ENCODE peak calls at places on chromosomes 16 and 17, in five cellular contexts. One of them, this sample, is unnamed.

GRCh38 chr16:8096211-8096610 is 494.1 kb downstream of the TMEM114 start:
- DNase-seq in heart left ventricle: no peak
- DNase-seq in RWPE1: no peak
- DNase-seq in B cell: no peak
- DNase-seq in cardiac muscle cell: no peak
- DNase-seq in this sample: no peak

GRCh38 chr17:2138768-2139167 is 83.9 kb downstream of the HIC1 start:
- DNase-seq in heart left ventricle: no peak
- DNase-seq in RWPE1: no peak
- DNase-seq in B cell: no peak
- DNase-seq in cardiac muscle cell: peak; percentile 50
- DNase-seq in this sample: no peak

GRCh38 chr16:59848314-59848713 is 1114.2 kb upstream of the GOT2 start:
- DNase-seq in heart left ventricle: no peak
- DNase-seq in RWPE1: no peak
- DNase-seq in B cell: no peak
- DNase-seq in cardiac muscle cell: no peak
- DNase-seq in this sample: no peak

GRCh38 chr17:43019418-43019817 is 2.8 kb downstream of the VAT1 start:
- DNase-seq in heart left ventricle: no peak
- DNase-seq in RWPE1: no peak
- DNase-seq in B cell: no peak
- DNase-seq in cardiac muscle cell: peak; percentile 29
- DNase-seq in this sample: no peak

GRCh38 chr16:56488035-56488434 is 31.8 kb downstream of the BBS2 start:
- DNase-seq in heart left ventricle: no peak
- DNase-seq in RWPE1: no peak
- DNase-seq in B cell: no peak
- DNase-seq in cardiac muscle cell: no peak
- DNase-seq in this sample: no peak

GRCh38 chr17:57662644-57663308 is 82.3 kb downstream of the CCDC182 start:
- DNase-seq in heart left ventricle: peak; percentile 95
- DNase-seq in RWPE1: peak; percentile 98
- DNase-seq in B cell: peak; percentile 68
- DNase-seq in cardiac muscle cell: peak; percentile 90
- DNase-seq in this sample: peak; percentile 95

GRCh38 chr17:31469959-31470358 is 78.5 kb downstream of the RAB11FIP4 start:
- DNase-seq in heart left ventricle: no peak
- DNase-seq in RWPE1: no peak
- DNase-seq in B cell: no peak
- DNase-seq in cardiac muscle cell: peak; percentile 28
- DNase-seq in this sample: no peak

GRCh38 chr16:87584271-87584670 is 18.0 kb upstream of the JPH3 start:
- DNase-seq in heart left ventricle: no peak
- DNase-seq in RWPE1: no peak
- DNase-seq in B cell: no peak
- DNase-seq in cardiac muscle cell: no peak
- DNase-seq in this sample: no peak

GRCh38 chr16:24537474-24538337 is 1.7 kb upstream of the RBBP6 start:
- DNase-seq in heart left ventricle: no peak
- DNase-seq in RWPE1: no peak
- DNase-seq in B cell: no peak
- DNase-seq in cardiac muscle cell: no peak
- DNase-seq in this sample: no peak

GRCh38 chr16:49021136-49021535 is 260.5 kb downstream of the CBLN1 start:
- DNase-seq in heart left ventricle: no peak
- DNase-seq in RWPE1: peak; percentile 16
- DNase-seq in B cell: no peak
- DNase-seq in cardiac muscle cell: no peak
- DNase-seq in this sample: no peak

GRCh38 chr16:71520550-71520949 is 5.7 kb upstream of the CHST4 start:
- DNase-seq in heart left ventricle: no peak
- DNase-seq in RWPE1: peak; percentile 31
- DNase-seq in B cell: no peak
- DNase-seq in cardiac muscle cell: no peak
- DNase-seq in this sample: no peak

GRCh38 chr16:66304961-66305360 is 61.5 kb upstream of the CDH5 start:
- DNase-seq in heart left ventricle: no peak
- DNase-seq in RWPE1: no peak
- DNase-seq in B cell: no peak
- DNase-seq in cardiac muscle cell: no peak
- DNase-seq in this sample: no peak

GRCh38 chr16:81645303-81645702 is 133.8 kb upstream of the PLCG2 start:
- DNase-seq in heart left ventricle: peak; percentile 45
- DNase-seq in RWPE1: peak; percentile 60
- DNase-seq in B cell: no peak
- DNase-seq in cardiac muscle cell: peak; percentile 97
- DNase-seq in this sample: peak; percentile 98

GRCh38 chr17:9339958-9340357 is 235.7 kb downstream of the STX8 start:
- DNase-seq in heart left ventricle: no peak
- DNase-seq in RWPE1: no peak
- DNase-seq in B cell: no peak
- DNase-seq in cardiac muscle cell: no peak
- DNase-seq in this sample: no peak

GRCh38 chr16:84673203-84673535 is 24.9 kb downstream of the KLHL36 start:
- DNase-seq in heart left ventricle: no peak
- DNase-seq in RWPE1: peak; percentile 90
- DNase-seq in B cell: no peak
- DNase-seq in cardiac muscle cell: no peak
- DNase-seq in this sample: no peak

GRCh38 chr16:51393381-51394005 is 242.4 kb upstream of the SALL1 start:
- DNase-seq in heart left ventricle: no peak
- DNase-seq in RWPE1: no peak
- DNase-seq in B cell: no peak
- DNase-seq in cardiac muscle cell: no peak
- DNase-seq in this sample: no peak

GRCh38 chr17:47804461-47804860 is 17.1 kb downstream of the OSBPL7 start:
- DNase-seq in heart left ventricle: no peak
- DNase-seq in RWPE1: no peak
- DNase-seq in B cell: no peak
- DNase-seq in cardiac muscle cell: no peak
- DNase-seq in this sample: no peak

GRCh38 chr16:5615868-5616642 is 518.5 kb upstream of the EEF2KMT start:
- DNase-seq in heart left ventricle: peak; percentile 17
- DNase-seq in RWPE1: no peak
- DNase-seq in B cell: no peak
- DNase-seq in cardiac muscle cell: peak; percentile 88
- DNase-seq in this sample: no peak

GRCh38 chr17:82310877-82311276 is 6.5 kb downstream of the CD7 start:
- DNase-seq in heart left ventricle: no peak
- DNase-seq in RWPE1: no peak
- DNase-seq in B cell: no peak
- DNase-seq in cardiac muscle cell: no peak
- DNase-seq in this sample: no peak

GRCh38 chr17:7314719-7315569 is at the start of gene GPS2:
- DNase-seq in heart left ventricle: peak; percentile 94
- DNase-seq in RWPE1: peak; percentile 90
- DNase-seq in B cell: peak; percentile 94
- DNase-seq in cardiac muscle cell: peak; percentile 93
- DNase-seq in this sample: peak; percentile 97

GRCh38 chr17:75898065-75898464 is 1.3 kb upstream of the TRIM65 start:
- DNase-seq in heart left ventricle: no peak
- DNase-seq in RWPE1: no peak
- DNase-seq in B cell: no peak
- DNase-seq in cardiac muscle cell: no peak
- DNase-seq in this sample: no peak

GRCh38 chr16:67804853-67805542 is 1.4 kb downstream of the RANBP10 start:
- DNase-seq in heart left ventricle: no peak
- DNase-seq in RWPE1: no peak
- DNase-seq in B cell: no peak
- DNase-seq in cardiac muscle cell: no peak
- DNase-seq in this sample: no peak

GRCh38 chr17:83194189-83194565 is 114.8 kb downstream of the METRNL start:
- DNase-seq in heart left ventricle: peak; percentile 14
- DNase-seq in RWPE1: no peak
- DNase-seq in B cell: no peak
- DNase-seq in cardiac muscle cell: no peak
- DNase-seq in this sample: peak; percentile 82

GRCh38 chr16:81446318-81447275 is 2.0 kb downstream of the CMIP start:
- DNase-seq in heart left ventricle: no peak
- DNase-seq in RWPE1: peak; percentile 68
- DNase-seq in B cell: no peak
- DNase-seq in cardiac muscle cell: no peak
- DNase-seq in this sample: no peak

GRCh38 chr17:20184977-20185619 is 175.9 kb downstream of the SPECC1 start:
- DNase-seq in heart left ventricle: no peak
- DNase-seq in RWPE1: no peak
- DNase-seq in B cell: no peak
- DNase-seq in cardiac muscle cell: no peak
- DNase-seq in this sample: no peak

GRCh38 chr17:28675980-28676379 is 14.0 kb downstream of the SUPT6H start:
- DNase-seq in heart left ventricle: no peak
- DNase-seq in RWPE1: peak; percentile 49
- DNase-seq in B cell: no peak
- DNase-seq in cardiac muscle cell: no peak
- DNase-seq in this sample: no peak
- TF ChIP-seq CTCF in heart left ventricle: no peak
- TF ChIP-seq CTCF in RWPE1: peak; percentile 23
- TF ChIP-seq CTCF in B cell: peak; percentile 45
- TF ChIP-seq CTCF in cardiac muscle cell: no peak
- TF ChIP-seq CTCF in this sample: peak; percentile 47

GRCh38 chr16:30187556-30187865 is 4.1 kb downstream of the CORO1A start:
- DNase-seq in heart left ventricle: no peak
- DNase-seq in RWPE1: no peak
- DNase-seq in B cell: no peak
- DNase-seq in cardiac muscle cell: no peak
- DNase-seq in this sample: no peak
- TF ChIP-seq CTCF in heart left ventricle: no peak
- TF ChIP-seq CTCF in RWPE1: peak; percentile 31
- TF ChIP-seq CTCF in B cell: no peak
- TF ChIP-seq CTCF in cardiac muscle cell: no peak
- TF ChIP-seq CTCF in this sample: peak; percentile 22

GRCh38 chr16:1130382-1130781 is 22.5 kb upstream of the CACNA1H start:
- DNase-seq in heart left ventricle: no peak
- DNase-seq in RWPE1: no peak
- DNase-seq in B cell: no peak
- DNase-seq in cardiac muscle cell: no peak
- DNase-seq in this sample: no peak
- TF ChIP-seq CTCF in heart left ventricle: no peak
- TF ChIP-seq CTCF in RWPE1: no peak
- TF ChIP-seq CTCF in B cell: no peak
- TF ChIP-seq CTCF in cardiac muscle cell: no peak
- TF ChIP-seq CTCF in this sample: no peak

GRCh38 chr16:31700200-31700529 is 172.5 kb downstream of the AHSP start:
- DNase-seq in heart left ventricle: no peak
- DNase-seq in RWPE1: peak; percentile 92
- DNase-seq in B cell: no peak
- DNase-seq in cardiac muscle cell: no peak
- DNase-seq in this sample: no peak

GRCh38 chr16:31699601-31700000 is 171.9 kb downstream of the AHSP start:
- DNase-seq in heart left ventricle: no peak
- DNase-seq in RWPE1: no peak
- DNase-seq in B cell: no peak
- DNase-seq in cardiac muscle cell: no peak
- DNase-seq in this sample: no peak

GRCh38 chr16:31696968-31697743 is 169.5 kb downstream of the AHSP start:
- DNase-seq in heart left ventricle: no peak
- DNase-seq in RWPE1: peak; percentile 52
- DNase-seq in B cell: no peak
- DNase-seq in cardiac muscle cell: peak; percentile 34
- DNase-seq in this sample: no peak

GRCh38 chr16:31697744-31698125 is 170.0 kb downstream of the AHSP start:
- DNase-seq in heart left ventricle: no peak
- DNase-seq in RWPE1: no peak
- DNase-seq in B cell: no peak
- DNase-seq in cardiac muscle cell: no peak
- DNase-seq in this sample: no peak

DNA sequence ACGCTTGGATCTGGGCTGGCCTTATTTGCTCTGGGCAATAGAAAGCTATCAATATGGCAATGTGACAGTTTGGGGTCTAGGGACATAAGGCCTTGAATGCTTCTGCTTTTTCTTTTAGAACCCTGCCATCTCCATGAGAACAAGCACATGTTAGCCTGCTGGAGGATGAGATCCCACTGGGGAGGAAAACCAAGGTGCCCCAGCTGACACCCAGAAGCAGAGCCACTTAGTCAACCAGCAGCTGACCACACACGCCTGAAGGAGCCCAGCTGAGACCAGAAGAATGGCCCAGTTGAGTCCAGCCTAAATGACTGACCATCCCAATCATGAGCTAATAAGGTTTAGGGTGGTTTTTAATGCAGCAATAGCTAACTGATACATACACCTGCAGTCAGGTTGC is 171.2 kb downstream of the AHSP start:
- DNase-seq in heart left ventricle: no peak
- DNase-seq in RWPE1: no peak
- DNase-seq in B cell: no peak
- DNase-seq in cardiac muscle cell: no peak
- DNase-seq in this sample: no peak
- TF ChIP-seq CTCF in heart left ventricle: no peak
- TF ChIP-seq CTCF in RWPE1: no peak
- TF ChIP-seq CTCF in B cell: no peak
- TF ChIP-seq CTCF in cardiac muscle cell: no peak
- TF ChIP-seq CTCF in this sample: no peak

GRCh38 chr17:73197141-73197540 is 4.3 kb downstream of the COG1 start:
- DNase-seq in heart left ventricle: no peak
- DNase-seq in RWPE1: no peak
- DNase-seq in B cell: no peak
- DNase-seq in cardiac muscle cell: no peak
- DNase-seq in this sample: no peak

GRCh38 chr17:73198201-73198929 is 5.5 kb downstream of the COG1 start:
- DNase-seq in heart left ventricle: no peak
- DNase-seq in RWPE1: no peak
- DNase-seq in B cell: no peak
- DNase-seq in cardiac muscle cell: no peak
- DNase-seq in this sample: no peak

GRCh38 chr17:73194514-73195222 is 1.8 kb downstream of the COG1 start:
- DNase-seq in heart left ventricle: no peak
- DNase-seq in RWPE1: no peak
- DNase-seq in B cell: no peak
- DNase-seq in cardiac muscle cell: no peak
- DNase-seq in this sample: no peak

GRCh38 chr17:73198930-73199260 is 6.0 kb downstream of the COG1 start:
- DNase-seq in heart left ventricle: no peak
- DNase-seq in RWPE1: no peak
- DNase-seq in B cell: no peak
- DNase-seq in cardiac muscle cell: no peak
- DNase-seq in this sample: no peak

DNA sequence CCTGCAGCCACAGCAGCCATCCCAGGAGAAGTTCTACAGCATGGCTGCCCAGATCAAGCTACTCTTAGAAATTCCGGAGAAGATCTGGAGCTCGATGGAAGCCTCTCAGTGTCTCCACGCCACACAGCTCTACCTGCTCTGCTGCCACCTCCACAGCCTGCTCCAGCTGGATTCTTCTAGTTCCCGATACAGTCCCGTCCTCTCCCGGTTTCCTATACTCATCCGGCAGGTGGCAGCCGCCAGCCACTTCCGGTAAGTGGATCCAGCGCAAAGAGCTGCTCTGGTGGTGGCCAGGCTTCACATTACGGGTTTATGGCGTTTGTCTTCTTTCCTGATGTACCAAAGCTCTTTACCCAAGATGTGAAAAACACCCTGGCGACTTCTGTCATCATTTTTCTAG is 3.6 kb downstream of the COG1 start:
- DNase-seq in heart left ventricle: no peak
- DNase-seq in RWPE1: no peak
- DNase-seq in B cell: no peak
- DNase-seq in cardiac muscle cell: peak; percentile 57
- DNase-seq in this sample: no peak
- TF ChIP-seq CTCF in heart left ventricle: peak; percentile 18
- TF ChIP-seq CTCF in RWPE1: no peak
- TF ChIP-seq CTCF in B cell: no peak
- TF ChIP-seq CTCF in cardiac muscle cell: peak; percentile 58
- TF ChIP-seq CTCF in this sample: peak; percentile 52

GRCh38 chr16:1061769-1062505 is 10.6 kb upstream of the SSTR5 start:
- DNase-seq in heart left ventricle: no peak
- DNase-seq in RWPE1: no peak
- DNase-seq in B cell: no peak
- DNase-seq in cardiac muscle cell: no peak
- DNase-seq in this sample: no peak
- TF ChIP-seq CTCF in heart left ventricle: no peak
- TF ChIP-seq CTCF in RWPE1: no peak
- TF ChIP-seq CTCF in B cell: no peak
- TF ChIP-seq CTCF in cardiac muscle cell: no peak
- TF ChIP-seq CTCF in this sample: no peak

This sample was measured in chondrocyte.